ENCODE peak calls at places on chromosomes 16 and 17, in four cellular contexts. B is GM12878, R is sigmoid colon, X is SK-N-MC. M is an unnamed sample.

GRCh38 chr17:48915459-48916282 is 7.5 kb downstream of the UBE2Z start:
- DNase-seq in B (peak; percentile 74), R (no peak), X (no peak), M (no peak)

GRCh38 chr16:77581706-77582105 is 140.6 kb upstream of the NUDT7 start:
- DNase-seq in X (no peak), R (no peak), B (no peak), M (no peak)

GRCh38 chr17:60406887-60407286 is 15.0 kb upstream of the USP32 start:
- DNase-seq in R (no peak), B (no peak), X (no peak), M (no peak)

GRCh38 chr17:57732062-57732461 is 13.0 kb downstream of the CCDC182 start:
- DNase-seq in X (no peak), B (no peak), R (no peak), M (no peak)

GRCh38 chr16:28261916-28262315 is 30.4 kb upstream of the SBK1 start:
- DNase-seq in R (no peak), X (no peak), B (no peak), M (no peak)

GRCh38 chr16:2420035-2420434 is 9.2 kb upstream of the CCNF start:
- DNase-seq in B (no peak), R (no peak), X (no peak), M (no peak)

GRCh38 chr16:87332150-87332549 is 15.0 kb upstream of the C16orf95 start:
- DNase-seq in R (no peak), B (no peak), X (no peak), M (no peak)

GRCh38 chr17:18070861-18071340 is 16.8 kb upstream of the DRG2 start:
- DNase-seq in B (no peak), R (no peak), X (no peak), M (no peak)

GRCh38 chr17:51365090-51365489 is 104.7 kb downstream of the UTP18 start:
- DNase-seq in X (no peak), R (no peak), B (no peak), M (no peak)

GRCh38 chr17:61583242-61583641 is 7.8 kb downstream of the NACA2 start:
- DNase-seq in X (peak; percentile 26), B (no peak), R (no peak), M (no peak)

GRCh38 chr17:35448214-35448898 is at the start of gene SLFN13:
- DNase-seq in R (peak; percentile 90), X (no peak), B (peak; percentile 78), M (no peak)

GRCh38 chr16:80664226-80664625 is 123.4 kb downstream of the DYNLRB2 start:
- DNase-seq in X (no peak), B (no peak), R (no peak), M (no peak)

GRCh38 chr16:75263963-75264445 is 12.6 kb upstream of the BCAR1 start:
- DNase-seq in X (no peak), B (no peak), R (peak; percentile 75), M (no peak)
- H3K27ac ChIP-seq in X (no peak overlapping the region), B (no peak overlapping the region), R (peak overlapping the region; percentile 94), M (peak overlapping the region; percentile 97)

DNA sequence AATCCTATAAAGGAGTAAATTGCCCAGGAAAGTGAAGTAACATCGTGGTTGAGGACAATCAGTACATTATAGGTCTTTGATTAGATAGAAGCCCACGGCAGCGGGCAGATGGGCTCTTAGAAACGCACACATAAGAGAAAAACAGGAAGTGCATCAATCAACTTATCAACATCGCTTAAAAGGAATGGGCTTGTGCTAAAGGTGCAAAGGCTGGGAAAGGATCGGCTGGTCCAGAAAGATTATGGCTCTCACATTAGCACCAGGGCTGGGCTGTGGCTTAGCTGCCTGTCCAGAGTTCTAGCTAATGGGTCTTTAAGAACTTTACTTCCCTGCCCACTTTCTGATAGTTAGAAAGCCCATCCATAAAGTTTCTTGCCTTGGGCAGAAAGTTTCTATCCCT is 292.0 kb upstream of the TNRC6C start:
- DNase-seq in X (no peak), B (no peak), R (no peak), M (no peak)
- H3K4me3 ChIP-seq in X (peak overlapping the region; percentile 58), B (peak overlapping the region; percentile 35), R (no peak overlapping the region), M (no peak overlapping the region)

DNA sequence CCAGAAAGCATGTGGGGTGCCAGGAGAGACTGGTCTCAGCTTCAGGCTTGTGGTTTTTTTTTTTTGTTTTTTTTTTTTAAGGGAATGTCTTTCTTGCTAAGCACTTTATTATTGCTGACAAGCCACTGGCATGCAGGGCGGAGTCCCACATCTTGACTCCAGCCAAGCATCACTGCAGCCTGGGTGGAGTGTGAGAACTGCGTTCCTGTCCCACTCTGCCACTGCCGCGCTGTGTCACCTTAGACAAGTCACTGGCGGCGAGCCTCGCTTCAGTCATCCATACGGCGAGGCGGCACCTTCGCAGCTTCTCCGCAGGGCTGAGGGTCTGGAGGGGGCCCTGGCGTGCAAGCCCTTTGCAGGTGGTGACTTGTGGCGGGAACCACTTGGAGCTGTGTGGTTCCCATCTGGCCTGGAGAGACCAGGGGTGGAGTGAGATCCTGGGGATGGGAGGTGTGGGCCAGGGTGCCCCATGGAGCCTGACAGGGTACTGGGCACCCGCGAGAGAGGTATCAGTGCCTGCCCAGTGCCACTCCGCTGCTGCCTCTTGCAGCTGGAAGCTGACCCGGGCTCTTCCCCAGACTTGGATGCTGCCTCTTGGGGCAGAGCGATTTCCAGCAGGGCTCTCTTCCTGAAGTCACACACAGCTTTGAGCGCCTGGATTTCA is 99.1 kb upstream of the CIBAR2 start:
- DNase-seq in R (no peak), X (no peak), B (no peak), M (no peak)
- TF ChIP-seq POLR2AphosphoS5 in R (no peak), X (no peak), B (no peak), M (no peak)

GRCh38 chr17:27323538-27324212 is 29.8 kb downstream of the WSB1 start:
- DNase-seq in R (peak; percentile 86), B (no peak), X (no peak), M (no peak)
- H3K27ac ChIP-seq in R (peak overlapping the region; percentile 44), B (no peak overlapping the region), X (no peak overlapping the region), M (peak overlapping the region; percentile 47)

GRCh38 chr17:82957469-82957795 is 117.6 kb upstream of the ZNF750 start:
- DNase-seq in R (peak; percentile 53), B (no peak), X (no peak), M (no peak)
- H3K4me3 ChIP-seq in R (no peak overlapping the region), B (no peak overlapping the region), X (no peak overlapping the region), M (no peak overlapping the region)

DNA sequence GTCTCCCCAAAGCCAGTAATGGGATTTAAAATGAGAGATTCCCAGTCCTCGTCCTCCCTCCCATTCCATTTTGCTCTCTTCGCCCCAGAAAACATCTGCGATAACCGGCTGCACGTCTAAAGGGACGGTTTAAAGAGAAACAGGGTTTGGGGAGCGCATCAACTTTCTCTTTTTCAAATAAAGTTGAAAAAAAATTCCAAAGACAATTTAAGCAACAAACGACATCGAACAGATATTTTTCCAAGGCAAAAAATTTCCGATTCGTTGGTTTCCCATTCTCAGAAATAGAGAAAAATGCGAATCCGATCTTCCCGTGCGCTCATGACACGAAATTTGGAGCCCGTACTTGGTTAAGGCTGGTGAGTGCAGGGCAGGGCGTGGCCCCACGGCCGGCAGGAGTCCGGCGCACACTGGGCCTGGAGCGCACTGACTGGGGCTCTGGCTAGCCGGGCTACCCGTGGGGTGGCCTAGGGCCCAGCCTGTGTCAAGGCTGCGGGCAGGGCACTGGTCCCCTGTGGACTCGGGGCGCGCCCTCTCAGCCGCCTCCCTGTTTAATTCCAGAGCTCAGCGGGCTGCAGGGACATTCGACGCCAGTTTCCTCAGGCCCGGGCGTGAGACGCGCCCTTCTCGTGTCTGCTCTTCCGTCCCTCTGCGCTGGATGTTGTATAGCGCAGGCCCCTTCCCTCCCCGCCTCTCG is 17.8 kb upstream of the ZFHX3 start:
- DNase-seq in X (no peak), B (no peak), R (peak; percentile 79), M (no peak)
- TF ChIP-seq POLR2AphosphoS5 in X (no peak), B (no peak), R (peak; percentile 67), M (peak; percentile 52)

DNA sequence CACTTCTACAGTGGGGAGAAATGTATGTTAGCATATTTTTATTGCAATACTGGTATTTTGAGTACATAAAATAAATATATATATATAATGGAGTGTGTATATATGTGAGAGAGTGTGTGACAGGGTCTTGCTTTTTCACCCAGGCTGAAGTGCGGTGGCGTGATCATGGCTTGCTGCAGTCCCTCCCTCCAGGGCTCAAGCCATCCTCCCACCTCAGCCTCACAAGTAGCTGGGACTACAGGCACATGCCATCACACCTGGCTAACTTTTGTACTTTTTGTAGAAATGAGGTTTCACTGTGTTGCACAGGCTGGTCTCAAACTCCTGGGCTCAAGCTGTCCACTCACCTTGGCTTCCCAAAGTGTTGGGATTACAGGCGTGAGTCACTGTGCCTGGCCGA is 4.1 kb downstream of the CYLD start:
- DNase-seq in B (no peak), X (no peak), R (no peak), M (no peak)
- H3K27ac ChIP-seq in B (peak overlapping the region; percentile 75), X (no peak overlapping the region), R (no peak overlapping the region), M (no peak overlapping the region)

GRCh38 chr16:75108792-75109731 is 7.5 kb downstream of the LDHD start:
- DNase-seq in X (no peak), R (peak; percentile 97), B (peak; percentile 62), M (peak; percentile 92)

GRCh38 chr16:75112281-75113045 is 4.1 kb downstream of the LDHD start:
- DNase-seq in B (no peak), X (no peak), R (no peak), M (no peak)

GRCh38 chr16:75109732-75110243 is 6.8 kb downstream of the LDHD start:
- DNase-seq in X (no peak), B (no peak), R (peak; percentile 81), M (peak; percentile 77)

GRCh38 chr16:75111514-75112280 is 4.9 kb downstream of the LDHD start:
- DNase-seq in X (no peak), B (no peak), R (no peak), M (no peak)

DNA sequence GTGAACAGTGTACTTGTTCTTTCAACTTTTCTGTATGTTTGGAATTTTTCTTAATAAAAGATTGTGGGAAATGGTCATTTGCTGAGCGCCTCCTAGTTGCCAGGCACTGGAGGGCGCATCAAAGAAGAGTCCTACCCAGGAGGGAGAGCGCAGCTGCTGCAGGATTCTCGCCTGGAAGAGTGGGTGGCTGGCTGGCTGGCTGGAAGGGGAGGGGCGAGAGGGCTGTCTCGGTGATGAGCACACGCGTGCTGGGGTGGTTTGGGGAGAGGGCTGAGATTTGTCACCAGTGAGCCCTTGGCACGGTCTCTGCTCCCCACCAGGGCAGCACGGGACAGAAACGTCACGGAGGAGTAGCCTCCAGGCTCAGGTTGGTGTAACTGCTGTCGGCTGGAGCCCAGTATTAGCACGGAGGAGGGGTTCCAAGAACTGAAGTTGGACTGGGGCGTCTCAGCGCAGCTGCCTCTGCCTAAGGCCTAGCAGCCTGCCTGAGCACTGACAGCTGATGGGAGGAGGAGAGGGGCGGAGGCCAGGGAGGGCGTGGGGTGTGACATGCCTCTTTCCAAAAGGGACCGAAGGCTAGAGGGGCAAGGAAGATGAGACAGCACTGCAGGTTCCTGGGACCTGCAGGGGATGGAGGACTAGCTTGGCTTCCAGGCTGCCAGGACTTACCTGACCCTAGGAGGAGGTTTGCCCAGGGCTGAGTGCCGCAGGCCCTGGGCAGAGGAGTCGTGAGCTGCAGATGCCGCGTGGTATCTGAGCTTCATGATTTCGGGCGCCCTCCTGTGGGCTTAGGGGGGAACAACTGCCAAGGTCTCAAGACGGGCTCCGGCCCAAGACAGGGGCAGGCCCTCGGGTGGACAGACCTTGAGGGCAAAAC is 5.7 kb downstream of the LDHD start:
- DNase-seq in X (no peak), B (peak; percentile 62), R (peak; percentile 96), M (peak; percentile 96)
- H3K4me3 ChIP-seq in X (no peak overlapping the region), B (no peak overlapping the region), R (no peak overlapping the region), M (peak overlapping the region; percentile 41)